ENCODE peak calls at places on chromosomes 2 and 18, in ten cellular contexts. W, Y, K, D, F, O, S, Z, Q and X are unnamed samples.

GRCh38 chr2:216365518-216365917 is 6.8 kb downstream of the MARCHF4 start:
- DNase-seq in O (no peak), F (no peak), K (no peak), Y (no peak), D (no peak), S (no peak), Q (no peak), Z (no peak), W (no peak), X (no peak)

GRCh38 chr2:71528749-71529148 is 75.4 kb downstream of the DYSF start:
- DNase-seq in K (no peak), Z (no peak), W (no peak), Q (no peak), O (no peak), S (no peak), Y (peak; percentile 10), F (no peak), D (no peak), X (no peak)

GRCh38 chr2:39568561-39569006 is 97.1 kb upstream of the TMEM178A start:
- DNase-seq in W (no peak), F (no peak), Z (no peak), Q (peak; percentile 79), S (no peak), Y (no peak), O (peak; percentile 45), K (no peak), D (no peak), X (peak; percentile 42)

GRCh38 chr2:200306969-200307811 is 697 bp downstream of the SPATS2L start:
- DNase-seq in F (no peak), Z (peak; percentile 58), K (peak; percentile 50), W (peak; percentile 42), O (no peak), D (peak; percentile 14), S (peak; percentile 38), Y (no peak), Q (peak; percentile 79), X (no peak)

GRCh38 chr2:237698338-237698694 is 70.9 kb downstream of the LRRFIP1 start:
- DNase-seq in W (no peak), S (no peak), Y (no peak), K (no peak), F (no peak), Z (no peak), O (no peak), Q (no peak), D (no peak), X (no peak)

GRCh38 chr2:28009732-28010131 is 119.2 kb downstream of the BABAM2 start:
- DNase-seq in O (no peak), Y (no peak), W (no peak), S (no peak), K (no peak), Z (no peak), Q (no peak), F (no peak), D (no peak), X (no peak)

GRCh38 chr18:79518028-79518682 is 122.4 kb downstream of the NFATC1 start:
- DNase-seq in O (no peak), F (no peak), W (no peak), D (no peak), K (no peak), Y (peak; percentile 35), S (no peak), Z (no peak), Q (no peak), X (no peak)

GRCh38 chr2:161952722-161953322 is 121.2 kb downstream of the DPP4 start:
- DNase-seq in Y (no peak), F (no peak), O (no peak), W (no peak), D (peak; percentile 36), S (no peak), K (no peak), Z (no peak), Q (no peak), X (no peak)

GRCh38 chr18:63107171-63107850 is 212.3 kb downstream of the BCL2 start:
- DNase-seq in W (no peak), S (no peak), D (no peak), Z (no peak), Q (no peak), Y (no peak), O (no peak), K (no peak), F (no peak), X (no peak)

GRCh38 chr2:67043781-67044478 is 353.2 kb upstream of the ETAA1 start:
- DNase-seq in S (no peak), Q (no peak), D (no peak), K (no peak), Y (no peak), Z (no peak), W (no peak), O (no peak), F (no peak), X (no peak)

GRCh38 chr2:67046568-67046967 is 350.6 kb upstream of the ETAA1 start:
- DNase-seq in Q (no peak), O (no peak), Z (no peak), K (no peak), Y (no peak), S (no peak), F (no peak), D (no peak), W (no peak), X (no peak)

GRCh38 chr2:67050621-67051020 is 346.5 kb upstream of the ETAA1 start:
- DNase-seq in O (no peak), Y (no peak), S (no peak), Q (peak; percentile 27), D (no peak), Z (no peak), F (no peak), W (no peak), K (no peak), X (no peak)

DNA sequence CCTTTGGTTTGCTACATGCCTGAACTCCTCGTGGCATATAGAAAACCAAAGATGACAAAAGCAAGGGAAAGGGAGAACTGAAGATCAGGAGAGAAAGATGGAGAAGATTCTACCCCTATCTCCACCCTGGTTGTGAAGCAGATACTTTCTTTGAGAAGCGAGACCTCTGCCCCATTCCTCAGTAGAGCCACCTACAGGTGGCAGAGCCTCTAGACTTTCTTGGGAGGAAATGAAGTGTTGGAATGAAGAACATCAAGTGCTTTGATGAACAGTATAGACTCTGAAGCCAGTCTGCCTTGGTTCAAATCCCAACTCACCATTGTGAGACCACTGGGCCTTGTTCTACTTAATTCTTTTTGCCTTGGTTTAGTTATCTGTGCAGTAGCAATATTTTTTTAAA is 348.8 kb upstream of the ETAA1 start:
- DNase-seq in W (no peak), F (peak; percentile 37), K (no peak), Z (no peak), O (no peak), D (no peak), S (no peak), Y (no peak), Q (no peak), X (no peak)
- H3K4me3 ChIP-seq in W (no peak overlapping the region), F (no peak overlapping the region), K (no peak overlapping the region), Z (no peak overlapping the region), O (no peak overlapping the region), D (no peak overlapping the region), S (no peak overlapping the region), Y (no peak overlapping the region), Q (no peak overlapping the region), X (no peak overlapping the region)

DNA sequence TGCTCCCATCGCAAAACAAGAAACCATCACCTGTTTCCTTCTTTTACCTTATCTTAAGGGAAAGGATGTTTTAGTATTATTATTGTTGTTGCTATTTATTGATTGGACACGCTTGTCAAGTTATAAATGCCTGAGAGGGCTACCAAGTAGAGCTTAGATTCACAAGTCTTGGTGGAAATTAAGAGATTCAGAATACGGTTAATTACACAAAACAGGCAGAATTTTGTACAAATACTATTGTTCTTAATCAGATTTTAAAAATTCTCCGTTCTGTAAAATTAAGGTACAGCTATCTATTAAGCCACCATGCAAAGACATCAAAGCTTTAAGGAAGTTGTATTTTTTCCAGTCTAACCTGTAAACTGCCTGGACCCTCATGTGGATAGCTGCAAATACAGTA is 1.1 kb upstream of the ZNF521 start:
- DNase-seq in Z (no peak), D (no peak), F (no peak), K (no peak), W (no peak), Q (no peak), O (no peak), S (no peak), Y (no peak), X (no peak)
- H3K4me3 ChIP-seq in Z (no peak overlapping the region), D (no peak overlapping the region), F (no peak overlapping the region), K (no peak overlapping the region), W (no peak overlapping the region), Q (peak overlapping the region; percentile 63), O (no peak overlapping the region), S (no peak overlapping the region), Y (peak overlapping the region; percentile 79), X (peak overlapping the region; percentile 56)

GRCh38 chr2:217939220-217939619 is 63.6 kb downstream of the TNS1 start:
- DNase-seq in S (no peak), D (no peak), Y (no peak), O (no peak), F (no peak), W (no peak), Z (no peak), K (no peak), Q (no peak), X (no peak)

GRCh38 chr2:217936952-217937351 is 65.8 kb downstream of the TNS1 start:
- DNase-seq in S (no peak), D (no peak), Y (no peak), Z (no peak), Q (no peak), W (no peak), K (no peak), O (no peak), F (no peak), X (no peak)

GRCh38 chr2:217938038-217938437 is 64.8 kb downstream of the TNS1 start:
- DNase-seq in Y (no peak), D (no peak), W (no peak), O (no peak), S (no peak), K (no peak), Q (no peak), Z (no peak), F (no peak), X (no peak)

GRCh38 chr2:217935901-217936684 is 66.7 kb downstream of the TNS1 start:
- DNase-seq in Z (no peak), O (no peak), K (no peak), Y (no peak), Q (peak; percentile 27), W (no peak), S (no peak), D (no peak), F (no peak), X (no peak)

DNA sequence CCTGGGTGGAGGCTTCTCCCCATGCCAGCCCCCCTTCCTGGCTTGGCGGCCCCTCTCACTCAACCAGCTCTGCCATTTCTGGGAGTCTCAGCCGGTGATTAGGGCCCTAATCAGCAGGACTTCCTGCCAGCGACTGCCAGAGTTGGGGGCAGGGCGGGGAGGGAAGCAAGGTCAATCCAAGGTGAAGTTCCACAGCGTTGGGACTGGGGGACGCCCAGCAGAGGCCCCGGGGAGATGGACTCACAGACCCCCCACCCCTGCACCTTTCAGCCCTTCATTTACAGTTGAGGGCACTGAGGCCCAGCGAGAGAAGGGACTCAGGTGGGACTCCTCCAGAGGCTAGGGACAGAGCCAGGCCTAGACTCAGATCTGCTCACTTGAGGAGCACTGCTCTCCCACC is 65.3 kb downstream of the TNS1 start:
- DNase-seq in F (no peak), K (no peak), Z (no peak), Q (no peak), S (peak; percentile 49), D (no peak), W (no peak), Y (no peak), O (no peak), X (no peak)
- H3K4me3 ChIP-seq in F (no peak overlapping the region), K (no peak overlapping the region), Z (peak overlapping the region; percentile 17), Q (peak overlapping the region; percentile 5), S (no peak overlapping the region), D (no peak overlapping the region), W (no peak overlapping the region), Y (peak overlapping the region; percentile 76), O (no peak overlapping the region), X (no peak overlapping the region)

GRCh38 chr2:37653805-37654378 is 17.6 kb downstream of the CDC42EP3 start:
- DNase-seq in W (no peak), Y (no peak), S (peak; percentile 45), F (no peak), K (no peak), Q (no peak), Z (no peak), O (no peak), D (no peak), X (no peak)
- H3K4me3 ChIP-seq in W (no peak overlapping the region), Y (peak overlapping the region; percentile 40), S (no peak overlapping the region), F (no peak overlapping the region), K (no peak overlapping the region), Q (no peak overlapping the region), Z (no peak overlapping the region), O (no peak overlapping the region), D (no peak overlapping the region), X (no peak overlapping the region)